ENCODE peak calls at places on chromosome 21, in seven cellular contexts. L is GM06990, Z is cardiac fibroblast, U is heart right ventricle, B is fibroblast of lung, P is GM13977, C is WTC11. W is an unnamed sample.

GRCh38 chr21:38376693-38377092 is 119.9 kb downstream of the KCNJ15 start:
- DNase-seq in Z (no peak), U (no peak), B (no peak), P (no peak), L (no peak), C (no peak), W (no peak)

GRCh38 chr21:31110430-31110829 is 72.2 kb upstream of the KRTAP19-8 start:
- DNase-seq in L (no peak), C (no peak), P (no peak), Z (no peak), U (no peak), B (no peak), W (no peak)

GRCh38 chr21:33244781-33245105 is 15.0 kb downstream of the IFNAR2 start:
- DNase-seq in U (no peak), Z (no peak), L (no peak), C (no peak), P (no peak), B (no peak), W (no peak)

GRCh38 chr21:17731554-17731953 is 87.6 kb downstream of the C21orf91 start:
- DNase-seq in B (no peak), P (no peak), L (no peak), U (no peak), Z (no peak), C (no peak), W (no peak)

GRCh38 chr21:38454161-38454560 is 44.1 kb downstream of the ERG start:
- DNase-seq in Z (no peak), P (no peak), B (no peak), U (no peak), L (no peak), C (no peak), W (no peak)

GRCh38 chr21:46223217-46223616 is 5.4 kb downstream of the LSS start:
- DNase-seq in U (no peak), P (no peak), L (no peak), Z (no peak), B (no peak), C (no peak), W (no peak)

GRCh38 chr21:17002628-17003027 is 510.2 kb upstream of the CXADR start:
- DNase-seq in B (peak), C (no peak), Z (no peak), L (no peak), P (no peak), U (no peak), W (peak)

GRCh38 chr21:31921079-31921478 is 48.3 kb downstream of the HUNK start:
- DNase-seq in C (no peak), P (no peak), L (no peak), U (no peak), B (no peak), Z (no peak), W (no peak)

GRCh38 chr21:46392921-46393320 is 65.8 kb upstream of the DIP2A start:
- DNase-seq in U (peak), C (no peak), L (no peak), B (no peak), Z (peak), P (no peak), W (peak)

GRCh38 chr21:31908106-31909031 is 35.5 kb downstream of the HUNK start:
- DNase-seq in L (no peak), P (no peak), B (no peak), C (peak), Z (no peak), U (no peak), W (peak)

GRCh38 chr21:43712268-43712942 is 6.5 kb upstream of the PDXK start:
- DNase-seq in Z (peak), C (no peak), L (no peak), P (no peak), U (no peak), B (no peak), W (peak)

GRCh38 chr21:24023402-24023801 is 1583.9 kb downstream of the MRPL39 start:
- DNase-seq in L (no peak), B (peak), P (no peak), C (no peak), Z (no peak), U (no peak), W (no peak)

GRCh38 chr21:38803075-38803474 is 2.7 kb upstream of the ETS2 start:
- DNase-seq in C (no peak), B (no peak), U (no peak), P (no peak), L (no peak), Z (no peak), W (no peak)

GRCh38 chr21:15408089-15408488 is 321.7 kb upstream of the USP25 start:
- DNase-seq in Z (no peak), U (no peak), B (no peak), C (no peak), P (peak), L (peak), W (no peak)

GRCh38 chr21:43893536-43894205 is 28.6 kb downstream of the AGPAT3 start:
- DNase-seq in B (no peak), P (peak), U (no peak), C (no peak), Z (no peak), L (no peak), W (peak)

GRCh38 chr21:33247596-33247995 is 17.9 kb downstream of the IFNAR2 start:
- DNase-seq in Z (no peak), P (no peak), L (no peak), C (no peak), B (no peak), U (no peak), W (no peak)

GRCh38 chr21:39105341-39105765 is 77.9 kb downstream of the PSMG1 start:
- DNase-seq in C (no peak), B (peak), Z (no peak), U (no peak), P (no peak), L (no peak), W (no peak)

GRCh38 chr21:31555741-31556191 is 103.7 kb upstream of the SOD1 start:
- DNase-seq in C (peak), P (no peak), U (no peak), L (no peak), Z (no peak), B (no peak), W (no peak)

GRCh38 chr21:38352536-38353219 is 95.9 kb downstream of the KCNJ15 start:
- DNase-seq in U (peak), C (peak), Z (peak), L (no peak), P (peak), B (peak), W (peak)

GRCh38 chr21:31566611-31567010 is 92.9 kb upstream of the SOD1 start:
- DNase-seq in L (no peak), Z (no peak), C (no peak), U (no peak), P (no peak), B (no peak), W (no peak)

GRCh38 chr21:31700040-31700439 is 31.9 kb downstream of the SCAF4 start:
- DNase-seq in L (no peak), U (no peak), C (no peak), Z (no peak), P (no peak), B (no peak), W (no peak)

GRCh38 chr21:34122047-34122446 is 48.7 kb downstream of the MRPS6 start:
- DNase-seq in B (no peak), Z (no peak), C (no peak), U (no peak), P (no peak), L (no peak), W (no peak)

GRCh38 chr21:16108561-16109070 is 378.8 kb downstream of the USP25 start:
- DNase-seq in U (no peak), C (no peak), B (no peak), P (no peak), L (no peak), Z (no peak), W (peak)

GRCh38 chr21:14353712-14354111 is 29.2 kb downstream of the HSPA13 start:
- DNase-seq in L (no peak), U (no peak), C (no peak), B (no peak), Z (no peak), P (no peak), W (no peak)

GRCh38 chr21:33451634-33452071 is 28.1 kb downstream of the TMEM50B start:
- DNase-seq in P (no peak), Z (peak), U (no peak), L (no peak), B (peak), C (no peak), W (no peak)

GRCh38 chr21:38759286-38759872 is 46.4 kb upstream of the ETS2 start:
- DNase-seq in P (no peak), B (no peak), U (no peak), Z (no peak), C (no peak), L (no peak), W (no peak)

GRCh38 chr21:46416551-46416950 is 42.1 kb upstream of the DIP2A start:
- DNase-seq in P (no peak), B (no peak), Z (no peak), L (no peak), U (no peak), C (no peak), W (no peak)

GRCh38 chr21:18443686-18444085 is 40.1 kb upstream of the TMPRSS15 start:
- DNase-seq in Z (no peak), P (no peak), L (no peak), C (no peak), U (no peak), B (no peak), W (no peak)

GRCh38 chr21:38948377-38948776 is 142.6 kb downstream of the ETS2 start:
- DNase-seq in P (no peak), L (no peak), U (no peak), Z (peak), B (peak), C (no peak), W (peak)

GRCh38 chr21:17406202-17406601 is 106.6 kb upstream of the CXADR start:
- DNase-seq in L (no peak), U (no peak), B (no peak), C (no peak), Z (no peak), P (no peak), W (peak)

GRCh38 chr21:43701936-43702784 is 16.8 kb upstream of the PDXK start:
- DNase-seq in Z (no peak), L (no peak), B (no peak), C (no peak), U (no peak), P (no peak), W (no peak)

GRCh38 chr21:46427516-46427915 is 31.2 kb upstream of the DIP2A start:
- DNase-seq in U (no peak), C (no peak), Z (no peak), L (no peak), P (no peak), B (no peak), W (no peak)

GRCh38 chr21:26171310-26172100 is 935 bp upstream of the APP start:
- DNase-seq in U (no peak), C (no peak), P (no peak), B (no peak), L (no peak), Z (no peak), W (no peak)

GRCh38 chr21:26167593-26167992 is 3.0 kb downstream of the APP start:
- DNase-seq in B (no peak), C (no peak), U (no peak), P (no peak), Z (no peak), L (no peak), W (no peak)

GRCh38 chr21:26169611-26170470 is 729 bp downstream of the APP start:
- DNase-seq in B (peak), P (peak), L (peak), U (peak), C (peak), Z (peak), W (peak)

GRCh38 chr21:26170471-26171309 is at the start of gene APP:
- DNase-seq in L (peak), Z (peak), P (peak), B (peak), C (peak), U (peak), W (peak)

DNA sequence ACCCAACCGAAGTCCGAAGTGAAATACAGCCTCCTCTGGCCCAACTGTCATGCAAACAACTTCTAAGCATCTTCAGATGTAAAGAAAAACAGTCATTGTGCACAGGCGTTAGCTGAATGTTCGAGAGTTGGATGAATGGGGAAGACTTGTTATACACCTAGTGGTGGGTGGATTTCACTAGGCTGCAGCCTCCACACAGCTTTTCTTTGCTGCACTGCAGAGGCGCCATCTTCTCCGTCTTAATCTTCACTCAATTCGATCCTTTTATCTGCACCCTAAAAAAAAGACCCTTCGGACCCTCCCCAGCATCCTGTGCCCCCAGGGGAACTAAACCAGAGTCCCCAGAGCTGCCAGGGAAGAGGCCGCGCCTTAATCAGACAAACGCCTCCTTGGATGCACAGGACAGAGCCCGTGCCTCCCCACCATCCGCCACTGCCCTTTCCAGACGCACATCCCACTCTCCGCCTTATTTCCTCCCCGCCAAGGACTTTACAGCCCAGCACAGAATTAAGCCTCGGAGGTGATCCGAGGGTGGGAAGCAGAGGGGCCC is 1.4 kb downstream of the APP start:
- DNase-seq in L (no peak), P (peak), U (peak), Z (peak), B (peak), C (no peak), W (peak)
- TF ChIP-seq CTCF in L (no peak), P (no peak), U (peak), Z (peak), B (peak), C (no peak), W (peak)

GRCh38 chr21:35138665-35139381 is 89.7 kb upstream of the RUNX1 start:
- DNase-seq in L (peak), P (peak), C (no peak), U (no peak), Z (peak), B (peak), W (peak)
- TF ChIP-seq CTCF in L (no peak), P (no peak), C (no peak), U (no peak), Z (no peak), B (no peak), W (no peak)

DNA sequence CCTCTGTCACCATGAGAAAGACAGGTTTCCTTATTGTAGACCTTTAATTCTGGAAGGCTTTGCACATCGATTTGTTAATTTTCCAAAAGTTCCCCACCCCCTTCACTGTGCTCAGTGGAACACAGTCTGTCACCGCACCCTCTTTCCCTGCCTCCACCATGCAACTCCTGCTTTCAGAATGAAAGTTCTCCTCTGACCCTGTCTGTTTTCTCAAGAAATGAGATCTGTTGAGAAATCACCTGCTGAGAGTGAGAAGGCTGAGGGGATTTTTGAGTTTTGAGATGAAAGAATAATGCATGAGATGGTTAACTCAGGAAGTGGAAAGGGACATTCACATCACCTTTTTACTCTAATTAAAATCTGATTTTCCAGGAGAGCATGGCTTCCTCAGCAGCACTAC is 99.6 kb downstream of the CYYR1 start:
- DNase-seq in B (no peak), U (no peak), Z (no peak), C (no peak), L (no peak), P (no peak), W (no peak)
- TF ChIP-seq CTCF in B (no peak), U (no peak), Z (no peak), C (no peak), L (no peak), P (no peak), W (no peak)

GRCh38 chr21:28781602-28782274 is 210.9 kb downstream of the LTN1 start:
- DNase-seq in C (no peak), B (peak), U (no peak), P (no peak), L (no peak), Z (peak), W (no peak)
- TF ChIP-seq CTCF in C (no peak), B (peak), U (peak), P (peak), L (peak), Z (peak), W (peak)

GRCh38 chr21:42212261-42212660 is 6.7 kb upstream of the ABCG1 start:
- DNase-seq in Z (no peak), B (no peak), P (no peak), C (no peak), L (no peak), U (no peak), W (no peak)
- TF ChIP-seq CTCF in Z (no peak), B (no peak), P (no peak), C (no peak), L (no peak), U (no peak), W (no peak)

GRCh38 chr21:40355076-40355475 is 487.8 kb downstream of the PCP4 start:
- DNase-seq in Z (no peak), B (no peak), C (no peak), U (no peak), P (no peak), L (no peak), W (no peak)

GRCh38 chr21:40351006-40351405 is 483.8 kb downstream of the PCP4 start:
- DNase-seq in B (no peak), C (no peak), L (no peak), Z (no peak), P (no peak), U (no peak), W (no peak)

DNA sequence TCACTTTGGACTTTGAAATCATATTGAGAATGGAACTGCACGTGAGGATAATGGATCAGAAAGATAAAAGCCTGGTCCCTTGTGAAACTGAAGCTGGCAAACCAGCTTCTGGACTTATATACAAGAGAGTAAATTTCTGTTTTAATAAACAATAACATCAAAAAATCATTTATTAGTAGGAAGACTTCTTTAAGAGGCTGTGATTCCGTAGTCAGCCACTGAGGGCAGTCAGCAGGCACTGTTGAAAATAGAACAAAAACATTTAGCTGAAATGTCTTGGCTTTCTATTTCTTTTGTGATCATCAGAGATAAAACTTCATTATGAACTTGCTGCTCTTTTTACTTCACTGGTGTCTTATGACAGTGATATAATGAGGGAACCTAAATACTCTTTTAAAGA is 489.4 kb downstream of the PCP4 start:
- DNase-seq in P (no peak), U (no peak), L (no peak), Z (no peak), C (no peak), B (no peak), W (no peak)
- TF ChIP-seq CTCF in P (no peak), U (no peak), L (no peak), Z (no peak), C (no peak), B (no peak), W (no peak)

GRCh38 chr21:40466893-40467483 is 380.0 kb downstream of the DSCAM start:
- DNase-seq in C (no peak), P (no peak), B (no peak), Z (peak), L (no peak), U (peak), W (peak)
- TF ChIP-seq CTCF in C (no peak), P (no peak), B (no peak), Z (no peak), L (no peak), U (peak), W (peak)

GRCh38 chr21:37155216-37155615 is 82.2 kb downstream of the TTC3 start:
- DNase-seq in C (no peak), Z (peak), P (no peak), U (no peak), B (no peak), L (no peak), W (peak)
- TF ChIP-seq CTCF in C (no peak), Z (no peak), P (no peak), U (no peak), B (no peak), L (no peak), W (no peak)

GRCh38 chr21:25872271-25872670 is 137.5 kb downstream of the GABPA start:
- DNase-seq in P (no peak), B (no peak), U (no peak), L (no peak), C (peak), Z (no peak), W (no peak)

GRCh38 chr21:25870084-25870483 is 135.3 kb downstream of the GABPA start:
- DNase-seq in Z (no peak), P (no peak), U (no peak), L (no peak), C (no peak), B (no peak), W (no peak)

GRCh38 chr21:25867041-25867440 is 132.3 kb downstream of the GABPA start:
- DNase-seq in Z (no peak), B (no peak), U (no peak), C (no peak), L (no peak), P (no peak), W (no peak)

GRCh38 chr21:25871566-25871965 is 136.8 kb downstream of the GABPA start:
- DNase-seq in P (no peak), U (no peak), B (no peak), Z (no peak), C (peak), L (no peak), W (no peak)
- TF ChIP-seq CTCF in P (no peak), U (no peak), B (peak), Z (peak), C (no peak), L (peak), W (no peak)

DNA sequence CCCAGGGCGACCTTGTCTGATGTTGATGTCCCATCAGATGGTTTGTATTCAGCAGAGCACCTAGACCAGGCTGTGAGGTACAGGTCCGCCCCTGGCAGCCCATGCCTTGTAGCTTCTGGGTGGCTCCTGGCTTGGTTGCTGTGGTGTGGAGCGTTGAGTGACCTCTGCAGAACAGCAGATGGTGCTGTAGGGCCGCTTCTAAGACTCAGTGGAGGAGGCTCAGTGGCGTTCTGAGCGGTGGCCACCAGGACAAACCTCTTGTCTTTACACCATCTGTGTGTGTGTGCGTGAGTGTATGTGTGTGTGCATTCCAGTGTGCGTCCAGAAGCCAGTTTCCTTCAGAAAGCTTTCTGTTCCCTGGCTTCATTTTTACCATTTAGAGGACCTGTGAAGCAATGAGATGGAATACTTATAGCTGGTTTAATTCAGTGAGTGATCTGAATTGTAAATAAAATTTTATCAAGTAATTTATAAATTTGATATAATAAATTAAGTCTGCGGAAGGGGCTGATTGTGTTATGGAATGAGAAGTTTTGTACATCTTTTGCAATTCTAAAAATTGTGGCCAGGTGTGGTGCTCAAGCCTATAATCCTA is 66.1 kb downstream of the ADARB1 start:
- DNase-seq in Z (peak), P (peak), U (peak), B (peak), C (peak), L (peak), W (peak)
- TF ChIP-seq CTCF in Z (peak), P (peak), U (peak), B (peak), C (peak), L (peak), W (peak)

W was measured in astrocyte.